ENCODE peak calls at places on chromosome 15, in six cellular contexts. One of them, this sample, is unnamed.

GRCh38 chr15:36907295-36907694 is 193.1 kb downstream of the MEIS2 start:
- DNase-seq in neural crest cell: no peak
- DNase-seq in lung: no peak
- DNase-seq in MM.1S: no peak
- DNase-seq in GM06990: no peak
- DNase-seq in cardiac muscle cell: no peak
- DNase-seq in this sample: no peak

GRCh38 chr15:58766290-58766689 is 4.8 kb upstream of the MINDY2 start:
- DNase-seq in neural crest cell: no peak
- DNase-seq in lung: no peak
- DNase-seq in MM.1S: no peak
- DNase-seq in GM06990: no peak
- DNase-seq in cardiac muscle cell: no peak
- DNase-seq in this sample: no peak

GRCh38 chr15:70341566-70341965 is 243.8 kb upstream of the TLE3 start:
- DNase-seq in neural crest cell: no peak
- DNase-seq in lung: peak
- DNase-seq in MM.1S: no peak
- DNase-seq in GM06990: no peak
- DNase-seq in cardiac muscle cell: no peak
- DNase-seq in this sample: no peak

GRCh38 chr15:42447599-42447998 is 43.3 kb downstream of the ZNF106 start:
- DNase-seq in neural crest cell: no peak
- DNase-seq in lung: no peak
- DNase-seq in MM.1S: no peak
- DNase-seq in GM06990: no peak
- DNase-seq in cardiac muscle cell: no peak
- DNase-seq in this sample: no peak

GRCh38 chr15:36612063-36612788 is 32.8 kb downstream of the CDIN1 start:
- DNase-seq in neural crest cell: no peak
- DNase-seq in lung: no peak
- DNase-seq in MM.1S: no peak
- DNase-seq in GM06990: no peak
- DNase-seq in cardiac muscle cell: peak
- DNase-seq in this sample: no peak

GRCh38 chr15:25805006-25805405 is 58.1 kb downstream of the ATP10A start:
- DNase-seq in neural crest cell: no peak
- DNase-seq in lung: no peak
- DNase-seq in MM.1S: no peak
- DNase-seq in GM06990: no peak
- DNase-seq in cardiac muscle cell: no peak
- DNase-seq in this sample: no peak

GRCh38 chr15:41341519-41341918 is 8.8 kb downstream of the NUSAP1 start:
- DNase-seq in neural crest cell: no peak
- DNase-seq in lung: no peak
- DNase-seq in MM.1S: no peak
- DNase-seq in GM06990: no peak
- DNase-seq in cardiac muscle cell: no peak
- DNase-seq in this sample: no peak

GRCh38 chr15:59053482-59053881 is 51.5 kb upstream of the CCNB2 start:
- DNase-seq in neural crest cell: no peak
- DNase-seq in lung: no peak
- DNase-seq in MM.1S: no peak
- DNase-seq in GM06990: no peak
- DNase-seq in cardiac muscle cell: no peak
- DNase-seq in this sample: no peak

GRCh38 chr15:46059921-46060565 is 425.2 kb downstream of the SQOR start:
- DNase-seq in neural crest cell: no peak
- DNase-seq in lung: no peak
- DNase-seq in MM.1S: no peak
- DNase-seq in GM06990: no peak
- DNase-seq in cardiac muscle cell: no peak
- DNase-seq in this sample: no peak

GRCh38 chr15:71485094-71485693 is 325.2 kb upstream of the NR2E3 start:
- DNase-seq in neural crest cell: no peak
- DNase-seq in lung: no peak
- DNase-seq in MM.1S: no peak
- DNase-seq in GM06990: no peak
- DNase-seq in cardiac muscle cell: no peak
- DNase-seq in this sample: no peak
- TF ChIP-seq CTCF in neural crest cell: peak
- TF ChIP-seq CTCF in lung: no peak
- TF ChIP-seq CTCF in MM.1S: peak
- TF ChIP-seq CTCF in GM06990: peak
- TF ChIP-seq CTCF in cardiac muscle cell: peak
- TF ChIP-seq CTCF in this sample: peak

DNA sequence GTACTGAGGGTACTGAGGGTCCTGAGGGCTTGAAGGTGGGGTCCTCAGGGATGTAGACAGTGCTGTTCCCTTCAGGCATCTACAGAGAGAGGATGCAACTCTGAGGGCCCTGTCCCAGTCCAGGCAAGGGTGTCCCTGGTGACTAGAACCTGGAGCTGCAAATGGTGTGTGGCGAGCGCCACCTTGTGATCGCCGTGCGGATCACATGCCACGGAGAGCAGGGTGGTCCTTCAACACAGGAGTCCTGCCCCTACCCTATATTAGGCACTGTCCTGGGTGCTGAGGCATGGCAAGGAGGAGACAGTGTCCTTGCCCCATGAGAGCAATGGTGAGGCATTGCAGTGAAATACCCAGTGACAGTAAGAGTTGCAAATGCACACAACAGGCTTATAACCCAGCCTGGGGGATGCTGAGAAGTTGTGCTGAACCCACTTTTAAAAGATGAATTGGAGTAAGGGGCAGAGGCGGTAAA is 23.6 kb downstream of the RHCG start:
- DNase-seq in neural crest cell: peak
- DNase-seq in lung: no peak
- DNase-seq in MM.1S: peak
- DNase-seq in GM06990: peak
- DNase-seq in cardiac muscle cell: peak
- DNase-seq in this sample: peak
- TF ChIP-seq CTCF in neural crest cell: peak
- TF ChIP-seq CTCF in lung: no peak
- TF ChIP-seq CTCF in MM.1S: peak
- TF ChIP-seq CTCF in GM06990: peak
- TF ChIP-seq CTCF in cardiac muscle cell: peak
- TF ChIP-seq CTCF in this sample: peak

GRCh38 chr15:49606594-49606993 is 14.0 kb downstream of the FAM227B start:
- DNase-seq in neural crest cell: no peak
- DNase-seq in lung: no peak
- DNase-seq in MM.1S: no peak
- DNase-seq in GM06990: no peak
- DNase-seq in cardiac muscle cell: peak
- DNase-seq in this sample: no peak
- TF ChIP-seq CTCF in neural crest cell: no peak
- TF ChIP-seq CTCF in lung: no peak
- TF ChIP-seq CTCF in MM.1S: no peak
- TF ChIP-seq CTCF in GM06990: no peak
- TF ChIP-seq CTCF in cardiac muscle cell: no peak
- TF ChIP-seq CTCF in this sample: no peak

GRCh38 chr15:65336767-65337435 is 32.4 kb downstream of the RNU5B-1 start:
- DNase-seq in neural crest cell: no peak
- DNase-seq in lung: no peak
- DNase-seq in MM.1S: no peak
- DNase-seq in GM06990: no peak
- DNase-seq in cardiac muscle cell: no peak
- DNase-seq in this sample: no peak

GRCh38 chr15:65333863-65334262 is 29.4 kb downstream of the RNU5B-1 start:
- DNase-seq in neural crest cell: no peak
- DNase-seq in lung: no peak
- DNase-seq in MM.1S: no peak
- DNase-seq in GM06990: no peak
- DNase-seq in cardiac muscle cell: no peak
- DNase-seq in this sample: no peak

GRCh38 chr15:65334586-65335231 is 30.2 kb downstream of the RNU5B-1 start:
- DNase-seq in neural crest cell: no peak
- DNase-seq in lung: no peak
- DNase-seq in MM.1S: no peak
- DNase-seq in GM06990: no peak
- DNase-seq in cardiac muscle cell: no peak
- DNase-seq in this sample: peak

GRCh38 chr15:65336369-65336766 is 31.9 kb downstream of the RNU5B-1 start:
- DNase-seq in neural crest cell: no peak
- DNase-seq in lung: no peak
- DNase-seq in MM.1S: no peak
- DNase-seq in GM06990: no peak
- DNase-seq in cardiac muscle cell: no peak
- DNase-seq in this sample: no peak

DNA sequence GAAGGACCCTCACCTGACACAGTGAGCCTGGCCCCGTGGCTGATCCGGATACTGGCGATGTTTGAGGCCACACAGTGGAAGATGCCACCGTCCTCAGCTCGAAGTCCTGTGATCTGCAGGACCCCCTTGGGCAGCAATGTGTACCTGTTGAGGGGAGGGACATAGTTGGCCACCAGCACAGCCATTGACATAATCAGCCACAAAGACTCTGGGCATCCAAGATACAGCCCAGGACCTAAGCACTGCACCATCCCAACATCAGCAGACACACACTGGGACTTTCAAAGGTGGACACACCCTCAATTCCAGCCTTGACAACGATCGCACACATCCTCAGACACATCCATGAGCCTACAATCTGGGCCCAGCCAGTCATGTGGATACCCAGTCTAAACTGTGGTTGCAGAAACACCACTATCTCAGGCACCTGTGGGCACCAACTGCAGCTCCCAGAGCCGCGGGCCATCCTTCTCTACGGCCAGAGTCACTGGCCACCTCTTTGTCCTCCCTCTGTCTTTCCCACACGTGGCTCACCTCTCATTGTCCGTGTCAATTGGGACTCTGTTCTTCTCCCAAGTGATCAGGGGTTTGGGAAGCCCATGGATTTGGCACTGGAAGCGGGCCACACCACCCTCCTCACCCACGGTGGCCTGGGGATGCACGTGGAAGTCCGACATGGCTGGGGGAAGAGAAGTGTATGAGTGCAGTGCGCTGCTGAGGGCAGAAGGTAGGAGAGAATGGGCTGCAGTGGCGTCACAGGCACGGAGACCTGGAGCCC is 31.0 kb downstream of the RNU5B-1 start:
- DNase-seq in neural crest cell: no peak
- DNase-seq in lung: no peak
- DNase-seq in MM.1S: no peak
- DNase-seq in GM06990: no peak
- DNase-seq in cardiac muscle cell: no peak
- DNase-seq in this sample: no peak
- TF ChIP-seq CTCF in neural crest cell: no peak
- TF ChIP-seq CTCF in lung: no peak
- TF ChIP-seq CTCF in MM.1S: no peak
- TF ChIP-seq CTCF in GM06990: no peak
- TF ChIP-seq CTCF in cardiac muscle cell: no peak
- TF ChIP-seq CTCF in this sample: no peak

GRCh38 chr15:98681061-98681460 is 32.7 kb downstream of the IGF1R start:
- DNase-seq in neural crest cell: no peak
- DNase-seq in lung: no peak
- DNase-seq in MM.1S: no peak
- DNase-seq in GM06990: no peak
- DNase-seq in cardiac muscle cell: no peak
- DNase-seq in this sample: no peak
- TF ChIP-seq CTCF in neural crest cell: no peak
- TF ChIP-seq CTCF in lung: no peak
- TF ChIP-seq CTCF in MM.1S: no peak
- TF ChIP-seq CTCF in GM06990: no peak
- TF ChIP-seq CTCF in cardiac muscle cell: no peak
- TF ChIP-seq CTCF in this sample: no peak

GRCh38 chr15:89187301-89187700 is 34.1 kb downstream of the RLBP1 start:
- DNase-seq in neural crest cell: no peak
- DNase-seq in lung: no peak
- DNase-seq in MM.1S: no peak
- DNase-seq in GM06990: no peak
- DNase-seq in cardiac muscle cell: no peak
- DNase-seq in this sample: no peak
- TF ChIP-seq CTCF in neural crest cell: no peak
- TF ChIP-seq CTCF in lung: no peak
- TF ChIP-seq CTCF in MM.1S: no peak
- TF ChIP-seq CTCF in GM06990: no peak
- TF ChIP-seq CTCF in cardiac muscle cell: no peak
- TF ChIP-seq CTCF in this sample: no peak

GRCh38 chr15:92112180-92112579 is 258.7 kb downstream of the SLCO3A1 start:
- DNase-seq in neural crest cell: no peak
- DNase-seq in lung: no peak
- DNase-seq in MM.1S: no peak
- DNase-seq in GM06990: no peak
- DNase-seq in cardiac muscle cell: peak
- DNase-seq in this sample: no peak
- TF ChIP-seq CTCF in neural crest cell: no peak
- TF ChIP-seq CTCF in lung: no peak
- TF ChIP-seq CTCF in MM.1S: no peak
- TF ChIP-seq CTCF in GM06990: no peak
- TF ChIP-seq CTCF in cardiac muscle cell: no peak
- TF ChIP-seq CTCF in this sample: no peak

This sample was measured in endothelial cell.